ENCODE peak calls at places on chromosomes 11 and 22, in nine cellular contexts. V, Z, Y, H, U, X, F, K and A are unnamed samples.

GRCh38 chr11:62050716-62051115 is 73.1 kb upstream of the INCENP start:
- DNase-seq in K (no peak), Y (no peak), F (no peak), Z (no peak), U (no peak), V (no peak), H (no peak), X (no peak), A (no peak)

GRCh38 chr11:117618956-117619355 is 178.1 kb downstream of the DSCAML1 start:
- DNase-seq in H (no peak), V (no peak), F (no peak), U (no peak), K (no peak), Y (no peak), Z (no peak), X (no peak), A (peak)

GRCh38 chr22:46046299-46046685 is 69.3 kb upstream of the WNT7B start:
- DNase-seq in V (no peak), K (no peak), U (no peak), Z (no peak), H (no peak), F (no peak), X (no peak), Y (no peak), A (no peak)

GRCh38 chr11:58900479-58901420 is 38.5 kb upstream of the GLYATL1 start:
- DNase-seq in F (peak), H (no peak), U (peak), X (peak), V (peak), Y (peak), Z (no peak), K (peak), A (peak)

GRCh38 chr22:48886604-48887393 is 940.9 kb downstream of the BRD1 start:
- DNase-seq in Y (no peak), K (no peak), X (no peak), F (no peak), V (no peak), U (no peak), H (no peak), Z (no peak), A (no peak)

GRCh38 chr11:10302744-10303557 is 1.9 kb upstream of the ADM start:
- DNase-seq in H (no peak), K (peak), V (peak), Z (peak), X (peak), F (peak), Y (peak), U (peak), A (peak)

GRCh38 chr11:77046060-77046501 is 11.9 kb downstream of the B3GNT6 start:
- DNase-seq in F (peak), H (peak), Y (no peak), U (peak), X (peak), V (no peak), K (no peak), Z (peak), A (no peak)

GRCh38 chr22:19892925-19893324 is 38.3 kb upstream of the GNB1L start:
- DNase-seq in X (no peak), Y (no peak), F (no peak), H (no peak), V (no peak), K (no peak), Z (no peak), U (no peak), A (no peak)

GRCh38 chr11:112227002-112227401 is 774 bp downstream of the PTS start:
- DNase-seq in X (peak), K (no peak), F (peak), Y (peak), Z (no peak), V (peak), H (no peak), U (no peak), A (peak)

GRCh38 chr11:19244084-19244483 is 3.3 kb upstream of the E2F8 start:
- DNase-seq in K (no peak), F (peak), U (no peak), X (no peak), V (no peak), Y (peak), H (no peak), Z (no peak), A (no peak)

GRCh38 chr22:49880281-49880680 is 26.6 kb downstream of the ZBED4 start:
- DNase-seq in Z (no peak), F (no peak), H (no peak), U (peak), V (no peak), X (no peak), Y (no peak), K (no peak), A (no peak)

GRCh38 chr11:7450836-7451235 is 34.5 kb upstream of the OLFML1 start:
- DNase-seq in H (no peak), F (no peak), X (no peak), K (no peak), U (no peak), Z (no peak), V (no peak), Y (no peak), A (no peak)

GRCh38 chr22:43152355-43153071 is 1.2 kb downstream of the TSPO start:
- DNase-seq in H (no peak), Y (peak), V (peak), U (peak), X (peak), F (peak), Z (peak), K (no peak), A (peak)

GRCh38 chr11:60130496-60130895 is 42.0 kb downstream of the MS4A2 start:
- DNase-seq in K (peak), F (peak), X (peak), Y (peak), U (no peak), H (no peak), Z (no peak), V (peak), A (peak)

GRCh38 chr11:126359431-126360048 is 4.1 kb downstream of the ST3GAL4 start:
- DNase-seq in X (no peak), Y (peak), U (no peak), H (no peak), V (peak), Z (no peak), K (peak), F (peak), A (peak)

GRCh38 chr11:105799728-105800462 is 190.0 kb downstream of the GRIA4 start:
- DNase-seq in U (no peak), H (no peak), F (no peak), K (no peak), V (no peak), Y (peak), X (no peak), Z (no peak), A (no peak)

GRCh38 chr11:121795206-121795605 is 320.8 kb downstream of the BLID start:
- DNase-seq in F (no peak), H (no peak), V (peak), K (peak), U (no peak), Y (no peak), X (no peak), Z (no peak), A (peak)

GRCh38 chr11:65965986-65966762 is 4.6 kb downstream of the SART1 start:
- DNase-seq in Y (no peak), V (no peak), Z (no peak), F (no peak), X (no peak), K (no peak), U (no peak), H (no peak), A (no peak)

GRCh38 chr11:9716275-9717039 is 52.6 kb downstream of the SWAP70 start:
- DNase-seq in K (peak), X (peak), Z (no peak), Y (peak), U (no peak), F (no peak), V (peak), H (no peak), A (peak)

GRCh38 chr11:72722050-72722748 is 30.0 kb downstream of the ARAP1 start:
- DNase-seq in X (peak), Y (peak), V (peak), U (peak), Z (peak), F (peak), K (peak), H (peak), A (peak)

GRCh38 chr11:24623121-24623520 is 126.3 kb downstream of the LUZP2 start:
- DNase-seq in F (no peak), U (no peak), V (no peak), X (no peak), K (no peak), H (no peak), Y (no peak), Z (no peak), A (no peak)

GRCh38 chr11:68857037-68857586 is 15.4 kb upstream of the CPT1A start:
- DNase-seq in Z (no peak), X (no peak), V (no peak), F (no peak), U (no peak), Y (no peak), K (no peak), H (no peak), A (no peak)

GRCh38 chr11:123525511-123525918 is 95.4 kb downstream of the GRAMD1B start:
- DNase-seq in X (no peak), H (no peak), Z (no peak), V (peak), U (no peak), F (no peak), K (peak), Y (no peak), A (no peak)

GRCh38 chr22:28922540-28923244 is 39.3 kb downstream of the ZNRF3 start:
- DNase-seq in U (no peak), F (no peak), Z (no peak), X (no peak), K (no peak), V (no peak), Y (no peak), H (no peak), A (no peak)